ENCODE peak calls at places on chromosomes 7 and 10, in five cellular contexts. One of them, this sample, is unnamed. For H3K27me3, the result is how much of the 10 kb centered on the place peaks cover.

GRCh38 chr7:28572321-28573058 is 160.2 kb downstream of the CREB5 start:
- DNase-seq in GM23338: no peak
- DNase-seq in upper lobe of left lung: no peak
- DNase-seq in breast epithelium: no peak
- DNase-seq in HepG2: no peak
- DNase-seq in this sample: no peak

GRCh38 chr10:46550795-46551700 is 5.4 kb downstream of the GPRIN2 start:
- DNase-seq in GM23338: no peak
- DNase-seq in upper lobe of left lung: no peak
- DNase-seq in breast epithelium: peak
- DNase-seq in HepG2: no peak
- DNase-seq in this sample: no peak

GRCh38 chr10:31353574-31353973 is 34.6 kb downstream of the ZEB1 start:
- DNase-seq in GM23338: peak
- DNase-seq in upper lobe of left lung: no peak
- DNase-seq in breast epithelium: no peak
- DNase-seq in HepG2: peak
- DNase-seq in this sample: peak

GRCh38 chr7:130961128-130961601 is 227.2 kb upstream of the KLF14 start:
- DNase-seq in GM23338: no peak
- DNase-seq in upper lobe of left lung: no peak
- DNase-seq in breast epithelium: no peak
- DNase-seq in HepG2: no peak
- DNase-seq in this sample: no peak

GRCh38 chr7:119320316-119320715 is 952.7 kb upstream of the KCND2 start:
- DNase-seq in GM23338: peak
- DNase-seq in upper lobe of left lung: no peak
- DNase-seq in breast epithelium: no peak
- DNase-seq in HepG2: no peak
- DNase-seq in this sample: no peak

GRCh38 chr10:65518379-65518778 is 1407.5 kb upstream of the LRRTM3 start:
- DNase-seq in GM23338: no peak
- DNase-seq in upper lobe of left lung: no peak
- DNase-seq in breast epithelium: no peak
- DNase-seq in HepG2: peak
- DNase-seq in this sample: no peak

GRCh38 chr7:35463751-35464150 is 209.9 kb upstream of the TBX20 start:
- DNase-seq in GM23338: no peak
- DNase-seq in upper lobe of left lung: no peak
- DNase-seq in breast epithelium: no peak
- DNase-seq in HepG2: no peak
- DNase-seq in this sample: no peak

GRCh38 chr10:75597691-75598455 is 166.4 kb downstream of the LRMDA start:
- DNase-seq in GM23338: no peak
- DNase-seq in upper lobe of left lung: no peak
- DNase-seq in breast epithelium: no peak
- DNase-seq in HepG2: no peak
- DNase-seq in this sample: no peak

GRCh38 chr10:91798736-91799579 is 732 bp downstream of the TNKS2 start:
- DNase-seq in GM23338: peak
- DNase-seq in upper lobe of left lung: no peak
- DNase-seq in breast epithelium: no peak
- DNase-seq in HepG2: peak
- DNase-seq in this sample: no peak

GRCh38 chr7:17236161-17236560 is 62.3 kb upstream of the AHR start:
- DNase-seq in GM23338: no peak
- DNase-seq in upper lobe of left lung: no peak
- DNase-seq in breast epithelium: no peak
- DNase-seq in HepG2: no peak
- DNase-seq in this sample: no peak

GRCh38 chr10:107487284-107487683 is 322.8 kb upstream of the SORCS1 start:
- DNase-seq in GM23338: no peak
- DNase-seq in upper lobe of left lung: no peak
- DNase-seq in breast epithelium: no peak
- DNase-seq in HepG2: no peak
- DNase-seq in this sample: no peak

GRCh38 chr10:110547139-110547761 is 20.2 kb upstream of the SMC3 start:
- DNase-seq in GM23338: peak
- DNase-seq in upper lobe of left lung: no peak
- DNase-seq in breast epithelium: no peak
- DNase-seq in HepG2: peak
- DNase-seq in this sample: no peak

GRCh38 chr10:69814251-69814650 is 12.5 kb downstream of the COL13A1 start:
- DNase-seq in GM23338: no peak
- DNase-seq in upper lobe of left lung: no peak
- DNase-seq in breast epithelium: no peak
- DNase-seq in HepG2: no peak
- DNase-seq in this sample: no peak

GRCh38 chr7:102305414-102306268 is 19.0 kb downstream of the SH2B2 start:
- DNase-seq in GM23338: no peak
- DNase-seq in upper lobe of left lung: no peak
- DNase-seq in breast epithelium: no peak
- DNase-seq in HepG2: no peak
- DNase-seq in this sample: no peak

GRCh38 chr7:85750454-85750949 is 563.6 kb upstream of the SEMA3D start:
- DNase-seq in GM23338: peak
- DNase-seq in upper lobe of left lung: peak
- DNase-seq in breast epithelium: no peak
- DNase-seq in HepG2: peak
- DNase-seq in this sample: peak

GRCh38 chr10:71581376-71581775 is 138.2 kb downstream of the C10orf105 start:
- DNase-seq in GM23338: no peak
- DNase-seq in upper lobe of left lung: no peak
- DNase-seq in breast epithelium: no peak
- DNase-seq in HepG2: no peak
- DNase-seq in this sample: no peak

GRCh38 chr7:136064627-136065237 is 87.6 kb upstream of the MTPN start:
- DNase-seq in GM23338: no peak
- DNase-seq in upper lobe of left lung: no peak
- DNase-seq in breast epithelium: no peak
- DNase-seq in HepG2: no peak
- DNase-seq in this sample: no peak

GRCh38 chr10:3323865-3324498 is 151.4 kb upstream of the PITRM1 start:
- DNase-seq in GM23338: no peak
- DNase-seq in upper lobe of left lung: no peak
- DNase-seq in breast epithelium: no peak
- DNase-seq in HepG2: no peak
- DNase-seq in this sample: no peak

GRCh38 chr10:119039161-119039560 is 9.6 kb downstream of the NANOS1 start:
- DNase-seq in GM23338: no peak
- DNase-seq in upper lobe of left lung: no peak
- DNase-seq in breast epithelium: no peak
- DNase-seq in HepG2: no peak
- DNase-seq in this sample: no peak

GRCh38 chr7:33794959-33795358 is 110.4 kb upstream of the BMPER start:
- DNase-seq in GM23338: no peak
- DNase-seq in upper lobe of left lung: no peak
- DNase-seq in breast epithelium: no peak
- DNase-seq in HepG2: no peak
- DNase-seq in this sample: no peak

GRCh38 chr7:134313543-134313942 is 3.2 kb downstream of the SLC35B4 start:
- DNase-seq in GM23338: no peak
- DNase-seq in upper lobe of left lung: no peak
- DNase-seq in breast epithelium: no peak
- DNase-seq in HepG2: no peak
- DNase-seq in this sample: no peak

GRCh38 chr7:27201231-27202017 is 1.5 kb upstream of the HOXA13 start:
- DNase-seq in GM23338: no peak
- DNase-seq in upper lobe of left lung: no peak
- DNase-seq in breast epithelium: no peak
- DNase-seq in HepG2: no peak
- DNase-seq in this sample: no peak

GRCh38 chr10:91590142-91590903 is 42.5 kb downstream of the PPP1R3C start:
- DNase-seq in GM23338: no peak
- DNase-seq in upper lobe of left lung: peak
- DNase-seq in breast epithelium: no peak
- DNase-seq in HepG2: no peak
- DNase-seq in this sample: no peak

GRCh38 chr7:105010538-105011523 is 3.2 kb upstream of the KMT2E start:
- DNase-seq in GM23338: peak
- DNase-seq in upper lobe of left lung: no peak
- DNase-seq in breast epithelium: no peak
- DNase-seq in HepG2: no peak
- DNase-seq in this sample: no peak

GRCh38 chr10:1715821-1716220 is 21.5 kb downstream of the ADARB2 start:
- DNase-seq in GM23338: peak
- DNase-seq in upper lobe of left lung: no peak
- DNase-seq in breast epithelium: no peak
- DNase-seq in HepG2: no peak
- DNase-seq in this sample: peak

GRCh38 chr7:32290015-32290414 is 200.2 kb downstream of the LSM5 start:
- DNase-seq in GM23338: no peak
- DNase-seq in upper lobe of left lung: no peak
- DNase-seq in breast epithelium: no peak
- DNase-seq in HepG2: no peak
- DNase-seq in this sample: no peak

GRCh38 chr7:156892086-156892800 is 740 bp downstream of the LMBR1 start:
- DNase-seq in GM23338: peak
- DNase-seq in upper lobe of left lung: peak
- DNase-seq in breast epithelium: no peak
- DNase-seq in HepG2: peak
- DNase-seq in this sample: no peak

GRCh38 chr7:84248267-84248666 is 53.7 kb upstream of the SEMA3A start:
- DNase-seq in GM23338: no peak
- DNase-seq in upper lobe of left lung: no peak
- DNase-seq in breast epithelium: no peak
- DNase-seq in HepG2: no peak
- DNase-seq in this sample: no peak

GRCh38 chr10:32981760-32982159 is 23.7 kb upstream of the ITGB1 start:
- DNase-seq in GM23338: no peak
- DNase-seq in upper lobe of left lung: no peak
- DNase-seq in breast epithelium: no peak
- DNase-seq in HepG2: no peak
- DNase-seq in this sample: no peak

GRCh38 chr7:95974108-95974507 is 201.8 kb downstream of the DYNC1I1 start:
- DNase-seq in GM23338: no peak
- DNase-seq in upper lobe of left lung: no peak
- DNase-seq in breast epithelium: no peak
- DNase-seq in HepG2: no peak
- DNase-seq in this sample: no peak

GRCh38 chr7:38744746-38745145 is 113.6 kb upstream of the AMPH start:
- DNase-seq in GM23338: no peak
- DNase-seq in upper lobe of left lung: no peak
- DNase-seq in breast epithelium: no peak
- DNase-seq in HepG2: no peak
- DNase-seq in this sample: peak

GRCh38 chr7:69429817-69430501 is 168.3 kb upstream of the AUTS2 start:
- DNase-seq in GM23338: peak
- DNase-seq in upper lobe of left lung: peak
- DNase-seq in breast epithelium: no peak
- DNase-seq in HepG2: no peak
- DNase-seq in this sample: no peak

GRCh38 chr10:104054430-104054829 is 31.2 kb downstream of the COL17A1 start:
- DNase-seq in GM23338: no peak
- DNase-seq in upper lobe of left lung: no peak
- DNase-seq in breast epithelium: no peak
- DNase-seq in HepG2: no peak
- DNase-seq in this sample: no peak

GRCh38 chr7:18202315-18203045 is 174.8 kb upstream of the PRPS1L1 start:
- DNase-seq in GM23338: no peak
- DNase-seq in upper lobe of left lung: no peak
- DNase-seq in breast epithelium: no peak
- DNase-seq in HepG2: no peak
- DNase-seq in this sample: no peak

DNA sequence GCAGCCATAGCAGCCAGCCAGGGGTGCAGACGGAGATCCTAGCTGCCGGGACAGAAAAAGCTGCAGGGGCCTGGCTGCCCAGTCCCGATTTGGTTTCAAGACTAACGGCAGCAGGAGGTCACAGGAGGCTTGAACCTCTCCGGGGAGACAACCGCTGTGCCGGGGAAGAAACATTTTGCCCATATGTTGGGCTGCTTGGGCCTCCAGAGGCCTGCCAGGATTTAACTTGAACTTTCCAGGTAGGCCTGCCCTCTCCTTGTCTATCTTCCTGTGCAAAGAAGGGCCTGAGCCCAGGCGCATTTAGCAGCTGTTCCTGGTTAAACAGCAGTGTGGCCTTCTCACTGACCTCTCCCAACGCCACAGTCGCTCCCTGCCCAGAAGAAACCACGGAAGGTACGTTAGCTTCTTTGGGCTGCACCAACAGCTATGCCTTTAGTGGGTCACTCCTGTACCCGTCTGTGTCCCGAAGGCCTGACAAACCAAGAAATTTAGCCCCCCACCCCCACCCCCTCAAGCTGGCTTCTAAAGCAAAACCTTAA is 17.1 kb upstream of the PTF1A start:
- DNase-seq in GM23338: peak
- DNase-seq in upper lobe of left lung: no peak
- DNase-seq in breast epithelium: no peak
- DNase-seq in HepG2: no peak
- DNase-seq in this sample: no peak
- TF ChIP-seq POLR2AphosphoS5 in GM23338: no peak
- TF ChIP-seq POLR2AphosphoS5 in upper lobe of left lung: no peak
- TF ChIP-seq POLR2AphosphoS5 in breast epithelium: no peak
- TF ChIP-seq POLR2AphosphoS5 in HepG2: no peak
- TF ChIP-seq POLR2AphosphoS5 in this sample: no peak

GRCh38 chr7:101164071-101164840 is 1.1 kb downstream of the VGF start:
- DNase-seq in GM23338: peak
- DNase-seq in upper lobe of left lung: peak
- DNase-seq in breast epithelium: no peak
- DNase-seq in HepG2: no peak
- DNase-seq in this sample: no peak
- H3K27me3 ChIP-seq in GM23338: half or more
- H3K27me3 ChIP-seq in upper lobe of left lung: half or more
- H3K27me3 ChIP-seq in breast epithelium: under half
- H3K27me3 ChIP-seq in HepG2: under half
- H3K27me3 ChIP-seq in this sample: under half

DNA sequence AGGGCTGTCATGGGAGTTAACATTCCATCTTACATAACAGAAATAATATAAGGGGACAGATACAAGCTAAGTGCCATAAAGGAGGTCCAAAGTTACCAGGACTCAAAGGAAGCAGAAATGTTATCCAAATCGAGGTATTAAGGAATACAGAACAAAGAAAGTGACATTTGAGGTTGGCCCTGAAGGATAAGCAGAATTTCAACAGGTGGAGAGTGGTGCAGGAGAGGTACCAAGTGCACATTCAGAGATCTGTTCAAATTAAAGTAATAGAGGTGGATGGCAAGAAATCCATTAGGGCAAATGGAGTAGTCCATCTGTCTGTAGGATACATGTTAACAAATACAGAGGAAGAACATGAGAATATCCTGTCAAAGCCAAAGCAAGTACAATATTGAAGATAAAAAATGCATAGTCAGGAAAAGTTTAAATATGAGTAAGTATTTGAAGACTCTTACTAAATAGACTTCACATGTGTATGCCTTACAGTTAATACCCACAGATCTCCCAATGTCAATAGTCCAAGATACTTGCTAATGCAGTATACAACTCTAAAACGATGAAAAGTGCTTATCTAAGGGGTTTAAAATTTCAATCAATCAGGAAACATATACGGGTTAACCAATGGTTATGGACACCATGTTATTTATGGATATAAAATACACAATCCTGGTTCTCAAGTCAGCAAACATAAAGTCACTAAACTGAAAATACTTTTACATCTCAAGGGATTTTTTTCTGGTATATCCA is 9.9 kb downstream of the CDK6 start:
- DNase-seq in GM23338: no peak
- DNase-seq in upper lobe of left lung: no peak
- DNase-seq in breast epithelium: no peak
- DNase-seq in HepG2: no peak
- DNase-seq in this sample: no peak
- TF ChIP-seq POLR2AphosphoS5 in GM23338: no peak
- TF ChIP-seq POLR2AphosphoS5 in upper lobe of left lung: no peak
- TF ChIP-seq POLR2AphosphoS5 in breast epithelium: no peak
- TF ChIP-seq POLR2AphosphoS5 in HepG2: no peak
- TF ChIP-seq POLR2AphosphoS5 in this sample: peak

GRCh38 chr10:78742730-78743615 is 325.8 kb upstream of the ZMIZ1 start:
- DNase-seq in GM23338: no peak
- DNase-seq in upper lobe of left lung: no peak
- DNase-seq in breast epithelium: no peak
- DNase-seq in HepG2: peak
- DNase-seq in this sample: no peak
- H3K27me3 ChIP-seq in GM23338: under half
- H3K27me3 ChIP-seq in upper lobe of left lung: under half
- H3K27me3 ChIP-seq in breast epithelium: under half
- H3K27me3 ChIP-seq in HepG2: under half
- H3K27me3 ChIP-seq in this sample: under half